ENCODE peak calls at places on chromosomes 13 and 19, in five cellular contexts. Q is germinal center; M is activated CD8-positive, alpha-beta T cell treated with anti-CD3 and anti-CD28 coated beads for 36 hours; X is stimulated activated CD8-positive, alpha-beta memory T cell treated with anti-CD3 and anti-CD28 coated beads, Interleukin-7, amount 100 ng/mL, for 24 hours; D is stimulated activated naive CD4-positive, alpha-beta T cell. F is an unnamed sample.

GRCh38 chr19:52963229-52963760 is 614 bp upstream of the ZNF816 start:
- DNase-seq in Q (peak; percentile 10), M (peak; percentile 22), X (no peak), D (no peak), F (no peak)

GRCh38 chr13:42497798-42498197 is 76.2 kb upstream of the TNFSF11 start:
- DNase-seq in Q (no peak), M (peak; percentile 53), X (no peak), D (no peak), F (no peak)

GRCh38 chr19:17235618-17236413 is 9.8 kb downstream of the OCEL1 start:
- DNase-seq in Q (peak; percentile 66), M (peak; percentile 80), X (no peak), D (peak; percentile 42), F (peak; percentile 82)

GRCh38 chr19:51887522-51888498 is at the start of gene ZNF577:
- DNase-seq in Q (peak; percentile 65), M (peak; percentile 84), X (peak; percentile 39), D (peak; percentile 29), F (no peak)

GRCh38 chr13:23583491-23583890 is 13.3 kb downstream of the TNFRSF19 start:
- DNase-seq in Q (no peak), M (no peak), X (no peak), D (no peak), F (no peak)

GRCh38 chr19:17770613-17771012 is 19.3 kb downstream of the FCHO1 start:
- DNase-seq in Q (no peak), M (no peak), X (no peak), D (no peak), F (no peak)

GRCh38 chr13:100584901-100585300 is 3.7 kb downstream of the GGACT start:
- DNase-seq in Q (no peak), M (peak; percentile 42), X (no peak), D (peak; percentile 65), F (no peak)

GRCh38 chr13:33167521-33167920 is 118.0 kb downstream of the STARD13 start:
- DNase-seq in Q (no peak), M (no peak), X (no peak), D (no peak), F (no peak)

GRCh38 chr13:87677334-87678234 is 6.4 kb downstream of the SLITRK5 start:
- DNase-seq in Q (no peak), M (peak; percentile 13), X (no peak), D (no peak), F (peak; percentile 94)

GRCh38 chr13:28012383-28012782 is 23.9 kb upstream of the URAD start:
- DNase-seq in Q (no peak), M (no peak), X (no peak), D (no peak), F (no peak)

GRCh38 chr19:46841458-46842083 is 9.1 kb downstream of the AP2S1 start:
- DNase-seq in Q (no peak), M (no peak), X (no peak), D (no peak), F (no peak)

GRCh38 chr13:113010510-113010865 is 41.5 kb downstream of the MCF2L start:
- DNase-seq in Q (no peak), M (no peak), X (no peak), D (no peak), F (no peak)

GRCh38 chr13:43057653-43058317 is 34.4 kb downstream of the DNAJC15 start:
- DNase-seq in Q (no peak), M (peak; percentile 22), X (no peak), D (peak; percentile 83), F (peak; percentile 23)

GRCh38 chr19:23943411-23943810 is 28.7 kb downstream of the ZNF726 start:
- DNase-seq in Q (no peak), M (no peak), X (no peak), D (no peak), F (no peak)

GRCh38 chr13:98273824-98274786 is 97.0 kb upstream of the RNF113B start:
- DNase-seq in Q (no peak), M (no peak), X (no peak), D (no peak), F (no peak)

GRCh38 chr13:114166381-114167131 is 12.5 kb upstream of the CFAP97D2 start:
- DNase-seq in Q (no peak), M (no peak), X (no peak), D (no peak), F (no peak)

GRCh38 chr13:35531551-35531950 is 55.1 kb upstream of the MAB21L1 start:
- DNase-seq in Q (no peak), M (no peak), X (no peak), D (no peak), F (no peak)

GRCh38 chr13:73984949-73985691 is 149.1 kb downstream of the KLF12 start:
- DNase-seq in Q (no peak), M (peak; percentile 89), X (no peak), D (peak; percentile 90), F (no peak)

GRCh38 chr13:49641810-49642291 is 13.5 kb downstream of the ARL11 start:
- DNase-seq in Q (no peak), M (no peak), X (no peak), D (no peak), F (no peak)

GRCh38 chr19:2076481-2077082 is 19.5 kb downstream of the MOB3A start:
- DNase-seq in Q (no peak), M (no peak), X (no peak), D (no peak), F (no peak)

GRCh38 chr13:75310005-75310580 is 171.9 kb downstream of the TBC1D4 start:
- DNase-seq in Q (no peak), M (no peak), X (no peak), D (no peak), F (no peak)

GRCh38 chr13:35485451-35485850 is 9.0 kb upstream of the MAB21L1 start:
- DNase-seq in Q (no peak), M (no peak), X (no peak), D (no peak), F (no peak)